ENCODE peak calls at places on chromosomes 3 and 15, in seven cellular contexts. S is small intestine; T is bronchial epithelial cell; Z is EH; G is BE2C; K is Kasumi-1; H is CD8-positive, alpha-beta memory T cell. Y is an unnamed sample.

GRCh38 chr3:10757021-10757820 is 58.8 kb upstream of the SLC6A11 start:
- DNase-seq in K (no peak), H (no peak), Z (peak; percentile 17), T (peak; percentile 97), G (no peak), S (no peak), Y (peak; percentile 76)

GRCh38 chr15:38149315-38149714 is 103.3 kb upstream of the SPRED1 start:
- DNase-seq in G (no peak), K (no peak), Z (no peak), T (no peak), S (no peak), H (no peak), Y (no peak)

GRCh38 chr3:170233532-170233931 is 11.3 kb downstream of the PRKCI start:
- DNase-seq in Z (peak; percentile 87), T (peak; percentile 63), K (no peak), G (no peak), S (peak; percentile 80), H (no peak), Y (no peak)

GRCh38 chr15:58473720-58474119 is 41.9 kb downstream of the LIPC start:
- DNase-seq in T (peak; percentile 94), K (no peak), H (no peak), Z (peak; percentile 77), G (no peak), S (no peak), Y (peak; percentile 97)

GRCh38 chr3:77726509-77726908 is 686.6 kb downstream of the ROBO2 start:
- DNase-seq in H (no peak), Z (no peak), S (no peak), T (no peak), K (no peak), G (no peak), Y (no peak)

GRCh38 chr15:67146214-67146613 is 80.8 kb downstream of the SMAD3 start:
- DNase-seq in S (peak; percentile 66), T (peak; percentile 56), Z (peak; percentile 74), G (peak; percentile 57), K (no peak), H (no peak), Y (no peak)

GRCh38 chr15:52414936-52415335 is 113.7 kb downstream of the MYO5A start:
- DNase-seq in G (no peak), S (no peak), H (no peak), Z (no peak), T (no peak), K (no peak), Y (no peak)

GRCh38 chr15:48466825-48467224 is 135.6 kb downstream of the DUT start:
- DNase-seq in G (no peak), K (no peak), T (no peak), Z (no peak), H (no peak), S (no peak), Y (peak; percentile 40)

GRCh38 chr3:39125837-39126500 is 18.5 kb downstream of the TTC21A start:
- DNase-seq in K (no peak), T (peak; percentile 72), S (peak; percentile 74), Z (peak; percentile 75), G (no peak), H (no peak), Y (peak; percentile 69)

GRCh38 chr3:177777699-177778098 is 580.4 kb upstream of the TBL1XR1 start:
- DNase-seq in K (peak; percentile 85), S (peak; percentile 72), T (peak; percentile 70), Z (peak; percentile 68), H (no peak), G (peak; percentile 76), Y (peak; percentile 81)

GRCh38 chr3:71330909-71331308 is 252.6 kb downstream of the FOXP1 start:
- DNase-seq in K (no peak), H (no peak), G (no peak), T (no peak), Z (no peak), S (no peak), Y (no peak)

GRCh38 chr3:152159328-152159727 is 109.4 kb upstream of the MBNL1 start:
- DNase-seq in K (no peak), G (no peak), S (peak; percentile 35), H (no peak), Z (peak; percentile 96), T (peak; percentile 83), Y (peak; percentile 53)

GRCh38 chr3:40057077-40057476 is 247.7 kb downstream of the MYRIP start:
- DNase-seq in K (no peak), H (no peak), G (no peak), S (no peak), T (no peak), Z (peak; percentile 65), Y (no peak)

GRCh38 chr3:139238281-139239030 is 105.4 kb upstream of the MRPS22 start:
- DNase-seq in T (no peak), S (no peak), Z (no peak), H (no peak), K (no peak), G (no peak), Y (no peak)

GRCh38 chr3:139173372-139174108 is 128.8 kb upstream of the PRR23C start:
- DNase-seq in Z (peak; percentile 21), S (no peak), K (no peak), H (no peak), G (no peak), T (peak; percentile 27), Y (no peak)

Y was measured in kidney tubule cell.